ENCODE peak calls at places on chromosomes 3 and 15, in four cellular contexts. T is RWPE1, K is endothelial cell of umbilical vein, Z is stomach. I is an unnamed sample.

GRCh38 chr3:54188176-54188791 is 65.9 kb downstream of the CACNA2D3 start:
- DNase-seq in T (peak; percentile 50), K (peak; percentile 6), Z (peak; percentile 42), I (peak; percentile 57)

GRCh38 chr3:71168961-71169411 is 414.5 kb downstream of the FOXP1 start:
- DNase-seq in T (no peak), K (no peak), Z (no peak), I (no peak)

GRCh38 chr15:59996498-59997041 is 7.5 kb upstream of the FOXB1 start:
- DNase-seq in T (no peak), K (no peak), Z (no peak), I (no peak)

GRCh38 chr15:61517776-61518175 is 288.7 kb upstream of the RORA start:
- DNase-seq in T (no peak), K (no peak), Z (no peak), I (no peak)

GRCh38 chr3:172708905-172709775 is 1.7 kb downstream of the NCEH1 start:
- DNase-seq in T (no peak), K (no peak), Z (no peak), I (no peak)

GRCh38 chr3:54426431-54426830 is 304.1 kb downstream of the CACNA2D3 start:
- DNase-seq in T (no peak), K (no peak), Z (no peak), I (no peak)

GRCh38 chr3:20916966-20917606 is 731.1 kb upstream of the SGO1 start:
- DNase-seq in T (no peak), K (no peak), Z (no peak), I (no peak)

GRCh38 chr3:77342688-77343087 is 302.8 kb downstream of the ROBO2 start:
- DNase-seq in T (no peak), K (no peak), Z (no peak), I (no peak)

GRCh38 chr3:69011331-69011730 is 2.2 kb downstream of the EOGT start:
- DNase-seq in T (no peak), K (peak; percentile 24), Z (no peak), I (no peak)

GRCh38 chr15:88066758-88067157 is 189.8 kb downstream of the NTRK3 start:
- DNase-seq in T (no peak), K (no peak), Z (no peak), I (no peak)

GRCh38 chr3:109806929-109807328 is 469.6 kb upstream of the DPPA4 start:
- DNase-seq in T (no peak), K (no peak), Z (no peak), I (no peak)

GRCh38 chr15:95018888-95019545 is 787.7 kb downstream of the MCTP2 start:
- DNase-seq in T (peak; percentile 55), K (peak; percentile 86), Z (no peak), I (no peak)

GRCh38 chr3:69767571-69767970 is 28.3 kb downstream of the MITF start:
- DNase-seq in T (no peak), K (no peak), Z (no peak), I (no peak)

GRCh38 chr3:61612211-61612995 is 51.0 kb downstream of the PTPRG start:
- DNase-seq in T (no peak), K (no peak), Z (no peak), I (no peak)

GRCh38 chr3:152043620-152044019 is 170.2 kb downstream of the SUCNR1 start:
- DNase-seq in T (no peak), K (no peak), Z (no peak), I (no peak)

GRCh38 chr15:68408526-68408925 is 23.4 kb downstream of the ITGA11 start:
- DNase-seq in T (no peak), K (no peak), Z (peak; percentile 4), I (no peak)

GRCh38 chr3:110343376-110343775 is 728.2 kb upstream of the NECTIN3 start:
- DNase-seq in T (peak; percentile 36), K (peak; percentile 71), Z (no peak), I (no peak)

GRCh38 chr3:177453087-177453844 is 256.0 kb upstream of the TBL1XR1 start:
- DNase-seq in T (no peak), K (no peak), Z (no peak), I (no peak)

GRCh38 chr15:87224409-87224808 is 1032.1 kb downstream of the NTRK3 start:
- DNase-seq in T (no peak), K (no peak), Z (no peak), I (no peak)

GRCh38 chr15:40325188-40325587 is 1.7 kb downstream of the INAFM2 start:
- DNase-seq in T (no peak), K (peak; percentile 57), Z (no peak), I (no peak)

GRCh38 chr15:81830520-81830919 is 215.3 kb downstream of the MEX3B start:
- DNase-seq in T (no peak), K (no peak), Z (no peak), I (no peak)

GRCh38 chr3:52056521-52056967 is at the start of gene DUSP7:
- DNase-seq in T (peak; percentile 38), K (no peak), Z (peak; percentile 79), I (no peak)

GRCh38 chr3:71432044-71432970 is 151.2 kb downstream of the FOXP1 start:
- DNase-seq in T (no peak), K (no peak), Z (no peak), I (no peak)

GRCh38 chr3:48286308-48286707 is 45.4 kb downstream of the ZNF589 start:
- DNase-seq in T (no peak), K (no peak), Z (no peak), I (no peak)

GRCh38 chr15:70892912-70893560 is 410 bp downstream of the LRRC49 start:
- DNase-seq in T (peak; percentile 49), K (peak; percentile 81), Z (no peak), I (no peak)

GRCh38 chr3:150202696-150203095 is 205.4 kb upstream of the TSC22D2 start:
- DNase-seq in T (no peak), K (no peak), Z (no peak), I (no peak)

GRCh38 chr15:82168296-82168695 is 94.2 kb downstream of the EFL1 start:
- DNase-seq in T (no peak), K (no peak), Z (no peak), I (no peak)

GRCh38 chr3:177429772-177430171 is 232.5 kb upstream of the TBL1XR1 start:
- DNase-seq in T (no peak), K (no peak), Z (no peak), I (no peak)

DNA sequence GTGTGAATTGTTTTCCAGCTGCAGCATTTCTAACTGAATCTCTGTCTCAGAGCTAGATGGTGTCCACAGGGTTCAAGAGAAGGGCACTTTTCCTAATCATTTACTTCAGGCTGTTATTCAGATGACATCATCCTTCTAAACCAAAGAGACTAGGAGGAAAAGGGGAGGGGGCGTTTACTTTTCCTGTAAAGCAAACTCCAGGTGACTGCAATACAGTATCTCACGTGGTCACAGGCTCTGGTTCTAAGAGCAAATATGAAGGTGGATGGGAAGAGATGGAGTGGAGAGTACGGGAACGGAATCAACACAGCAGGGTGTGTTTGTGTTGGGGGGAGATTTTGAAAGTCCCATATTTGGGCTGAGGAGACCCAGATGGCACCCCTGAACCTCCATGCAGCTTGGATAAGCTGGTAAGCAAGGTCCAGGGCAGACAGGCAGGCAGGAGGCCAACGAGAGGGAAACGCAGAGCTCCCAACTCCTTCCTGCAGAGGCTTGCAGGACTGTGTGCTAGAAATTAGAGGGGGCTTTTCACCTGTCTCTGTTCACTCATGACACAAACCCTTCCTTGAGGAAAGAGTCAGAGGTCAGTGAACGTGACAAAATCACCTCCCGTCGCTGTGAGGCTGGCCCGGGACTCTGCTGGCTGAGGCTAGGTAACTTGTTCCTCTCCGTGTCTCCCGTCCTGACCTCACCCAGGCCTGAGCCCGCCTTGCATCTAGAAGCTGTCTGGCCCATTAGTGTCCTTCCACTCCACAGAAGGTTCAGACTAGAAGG is 151.2 kb downstream of the OPA1 start:
- DNase-seq in T (no peak), K (no peak), Z (peak; percentile 30), I (peak; percentile 22)
- H3K27ac ChIP-seq in T (no peak overlapping the region), K (no peak overlapping the region), Z (peak overlapping the region; percentile 41), I (no peak overlapping the region)

GRCh38 chr3:42685363-42685881 is at the start of gene KLHL40:
- DNase-seq in T (no peak), K (no peak), Z (no peak), I (no peak)

GRCh38 chr3:42686832-42687650 is 1.7 kb downstream of the KLHL40 start:
- DNase-seq in T (no peak), K (no peak), Z (no peak), I (no peak)

GRCh38 chr3:42688016-42688415 is 2.7 kb downstream of the KLHL40 start:
- DNase-seq in T (no peak), K (no peak), Z (no peak), I (no peak)

GRCh38 chr3:42684632-42685362 is 540 bp upstream of the KLHL40 start:
- DNase-seq in T (no peak), K (no peak), Z (no peak), I (no peak)

DNA sequence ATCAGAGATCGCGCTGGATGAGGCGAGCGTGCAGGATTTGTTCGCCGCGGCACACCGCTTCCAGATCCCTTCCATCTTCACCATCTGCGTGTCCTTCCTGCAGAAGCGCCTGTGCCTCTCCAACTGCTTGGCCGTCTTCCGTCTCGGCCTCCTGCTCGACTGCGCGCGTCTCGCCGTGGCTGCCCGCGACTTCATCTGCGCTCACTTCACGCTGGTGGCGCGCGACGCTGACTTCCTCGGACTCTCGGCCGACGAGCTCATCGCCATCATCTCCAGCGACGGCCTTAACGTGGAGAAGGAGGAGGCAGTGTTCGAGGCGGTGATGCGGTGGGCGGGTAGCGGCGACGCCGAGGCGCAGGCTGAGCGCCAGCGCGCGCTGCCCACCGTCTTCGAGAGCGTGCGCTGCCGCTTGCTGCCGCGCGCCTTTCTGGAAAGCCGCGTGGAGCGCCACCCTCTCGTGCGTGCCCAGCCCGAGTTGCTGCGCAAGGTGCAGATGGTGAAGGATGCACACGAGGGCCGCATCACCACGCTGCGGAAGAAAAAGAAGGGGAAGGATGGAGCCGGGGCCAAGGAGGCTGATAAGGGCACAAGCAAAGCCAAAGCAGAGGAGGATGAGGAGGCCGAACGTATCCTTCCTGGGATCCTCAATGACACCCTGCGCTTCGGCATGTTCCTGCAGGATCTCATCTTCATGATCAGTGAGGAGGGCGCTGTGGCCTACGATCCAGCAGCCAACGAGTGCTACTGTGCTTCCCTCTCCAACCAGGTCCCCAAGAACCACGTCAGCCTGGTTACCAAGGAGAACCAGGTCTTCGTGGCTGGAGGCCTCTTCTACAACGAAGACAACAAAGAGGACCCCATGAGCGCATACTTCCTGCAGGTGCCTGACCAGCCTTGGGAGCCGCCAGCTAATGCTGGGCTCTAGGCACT is 819 bp downstream of the KLHL40 start:
- DNase-seq in T (no peak), K (no peak), Z (no peak), I (no peak)
- H3K27ac ChIP-seq in T (no peak overlapping the region), K (no peak overlapping the region), Z (no peak overlapping the region), I (no peak overlapping the region)

GRCh38 chr3:184629555-184630160 is 68.1 kb downstream of the EPHB3 start:
- DNase-seq in T (no peak), K (no peak), Z (peak; percentile 32), I (no peak)
- H3K27ac ChIP-seq in T (no peak overlapping the region), K (no peak overlapping the region), Z (no peak overlapping the region), I (no peak overlapping the region)

GRCh38 chr3:16482194-16482769 is 31.2 kb downstream of the RFTN1 start:
- DNase-seq in T (no peak), K (no peak), Z (no peak), I (no peak)

GRCh38 chr3:16484216-16484615 is 29.3 kb downstream of the RFTN1 start:
- DNase-seq in T (no peak), K (peak; percentile 91), Z (peak; percentile 40), I (no peak)

GRCh38 chr3:16480861-16481569 is 32.5 kb downstream of the RFTN1 start:
- DNase-seq in T (no peak), K (peak; percentile 87), Z (no peak), I (no peak)

GRCh38 chr3:16481570-16481897 is 32.0 kb downstream of the RFTN1 start:
- DNase-seq in T (no peak), K (no peak), Z (no peak), I (no peak)

GRCh38 chr3:16482770-16483531 is 30.5 kb downstream of the RFTN1 start:
- DNase-seq in T (no peak), K (no peak), Z (no peak), I (peak; percentile 50)
- H3K27ac ChIP-seq in T (no peak overlapping the region), K (no peak overlapping the region), Z (no peak overlapping the region), I (no peak overlapping the region)

GRCh38 chr3:46750555-46751038 is 32.9 kb upstream of the PRSS50 start:
- DNase-seq in T (no peak), K (no peak), Z (no peak), I (no peak)
- H3K27ac ChIP-seq in T (no peak overlapping the region), K (no peak overlapping the region), Z (no peak overlapping the region), I (no peak overlapping the region)